ENCODE peak calls at places on chromosomes 3 and 15, in six cellular contexts. U is fibroblast of lung, T is PC-3, G is H9, K is neuronal stem cell, A is hepatocyte. J is an unnamed sample.

GRCh38 chr3:126423191-126424038 is 28.7 kb downstream of the CFAP100 start:
- DNase-seq in U (no peak), T (no peak), G (no peak), K (no peak), A (no peak), J (no peak)

GRCh38 chr3:172808969-172809546 is 58.5 kb downstream of the ECT2 start:
- DNase-seq in U (peak; percentile 38), T (peak; percentile 60), G (no peak), K (no peak), A (peak; percentile 66), J (peak; percentile 36)

GRCh38 chr3:101303089-101303731 is 17.2 kb downstream of the IMPG2 start:
- DNase-seq in U (peak; percentile 37), T (peak; percentile 91), G (no peak), K (no peak), A (no peak), J (no peak)

GRCh38 chr3:123980539-123980938 is 11.4 kb downstream of the ROPN1 start:
- DNase-seq in U (no peak), T (no peak), G (no peak), K (no peak), A (no peak), J (no peak)

GRCh38 chr3:112374334-112374734 is 41.4 kb downstream of the CD200 start:
- DNase-seq in U (peak; percentile 58), T (no peak), G (no peak), K (no peak), A (no peak), J (no peak)

GRCh38 chr3:57948782-57949242 is 59.4 kb upstream of the FLNB start:
- DNase-seq in U (peak; percentile 76), T (no peak), G (peak; percentile 30), K (no peak), A (no peak), J (no peak)

GRCh38 chr15:67188551-67189218 is 65.8 kb downstream of the AAGAB start:
- DNase-seq in U (peak; percentile 71), T (no peak), G (no peak), K (no peak), A (peak; percentile 66), J (no peak)

GRCh38 chr3:132880986-132881385 is 157.2 kb upstream of the TMEM108 start:
- DNase-seq in U (no peak), T (no peak), G (no peak), K (no peak), A (no peak), J (no peak)

GRCh38 chr3:111989061-111989678 is 9.6 kb upstream of the TAGLN3 start:
- DNase-seq in U (peak; percentile 69), T (peak; percentile 82), G (no peak), K (no peak), A (peak; percentile 72), J (peak; percentile 68)

GRCh38 chr3:46029953-46030543 is 2.8 kb upstream of the XCR1 start:
- DNase-seq in U (no peak), T (no peak), G (no peak), K (no peak), A (no peak), J (no peak)

GRCh38 chr15:98873441-98874218 is 134.0 kb downstream of the PGPEP1L start:
- DNase-seq in U (peak; percentile 95), T (peak; percentile 94), G (no peak), K (no peak), A (no peak), J (no peak)

GRCh38 chr3:52014613-52015012 is 18.9 kb upstream of the RPL29 start:
- DNase-seq in U (no peak), T (peak; percentile 29), G (peak; percentile 69), K (no peak), A (peak; percentile 40), J (no peak)

GRCh38 chr15:90981681-90982080 is 12.7 kb downstream of the PRC1 start:
- DNase-seq in U (no peak), T (no peak), G (no peak), K (no peak), A (no peak), J (no peak)

GRCh38 chr3:29281265-29282228 is 676 bp downstream of the RBMS3 start:
- DNase-seq in U (peak; percentile 62), T (peak; percentile 30), G (peak; percentile 29), K (peak; percentile 38), A (peak; percentile 38), J (peak; percentile 8)

DNA sequence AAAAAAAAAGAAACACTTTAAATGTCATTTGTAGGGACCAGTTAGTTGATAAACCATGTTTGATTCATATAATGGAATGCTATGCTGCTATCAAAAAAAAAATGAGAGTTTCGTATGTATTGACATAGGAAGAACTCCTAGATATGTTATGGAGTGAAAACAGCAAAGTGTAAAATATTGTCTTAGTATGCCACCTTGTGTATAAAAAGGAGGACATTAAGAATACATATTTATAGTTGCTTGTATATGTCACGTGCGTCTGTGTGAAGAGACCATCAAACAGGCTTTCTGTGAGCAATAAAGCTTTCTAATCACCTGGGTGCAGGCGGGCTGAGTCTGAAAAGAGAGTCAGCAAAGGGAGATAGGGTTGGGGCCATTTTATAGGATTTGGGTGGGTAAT is 39.5 kb downstream of the KBTBD8 start:
- DNase-seq in U (no peak), T (no peak), G (no peak), K (no peak), A (no peak), J (peak; percentile 50)
- H2AFZ ChIP-seq in U (no peak overlapping the region), T (no peak overlapping the region), G (no peak overlapping the region), K (no peak overlapping the region), A (no peak overlapping the region), J (peak overlapping the region; percentile 12)

DNA sequence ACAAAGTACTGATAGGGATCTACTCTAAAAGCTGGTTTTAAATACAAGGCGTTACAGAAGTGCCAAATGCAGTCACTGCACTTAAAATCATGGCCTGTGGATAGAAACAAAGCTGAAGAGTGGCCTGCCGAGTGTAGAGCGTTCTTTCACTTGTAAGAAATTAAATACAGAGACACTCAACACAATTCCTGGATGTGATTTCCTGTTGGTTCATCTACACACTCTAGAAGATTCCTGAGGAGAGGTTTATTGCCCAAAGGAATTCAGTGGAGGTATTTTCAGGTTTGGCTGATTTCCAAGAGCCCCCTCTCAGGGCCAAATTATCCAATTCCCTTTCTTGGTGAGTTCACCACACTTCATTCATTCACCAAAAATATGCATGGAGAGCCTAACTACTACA is 200.3 kb upstream of the IL12A start:
- DNase-seq in U (peak; percentile 87), T (no peak), G (no peak), K (no peak), A (no peak), J (no peak)
- H3K4me2 ChIP-seq in U (no peak overlapping the region), T (peak overlapping the region; percentile 82), G (no peak overlapping the region), K (no peak overlapping the region), A (peak overlapping the region; percentile 42), J (no peak overlapping the region)

DNA sequence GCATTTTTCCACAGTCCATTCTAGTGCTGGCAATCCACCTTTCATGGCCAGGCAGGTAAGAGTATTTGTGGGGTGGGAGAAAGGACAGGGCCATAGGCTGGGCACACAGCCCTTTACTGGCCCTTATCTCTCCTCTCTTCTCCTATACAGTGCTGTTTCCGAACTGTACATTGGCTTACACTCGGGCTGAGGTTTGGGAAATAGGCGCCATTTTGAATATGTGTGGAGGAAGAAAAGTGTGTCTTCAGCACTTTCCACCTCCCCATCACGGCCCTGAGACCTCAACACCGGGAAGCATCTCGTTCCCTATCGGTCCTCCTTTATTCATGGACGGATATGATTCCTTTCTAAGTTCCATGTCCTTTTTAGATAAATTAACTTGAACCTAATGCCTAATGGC is 24.4 kb downstream of the CD86 start:
- DNase-seq in U (no peak), T (no peak), G (no peak), K (no peak), A (no peak), J (no peak)
- H2AFZ ChIP-seq in U (no peak overlapping the region), T (peak overlapping the region; percentile 23), G (no peak overlapping the region), K (no peak overlapping the region), A (no peak overlapping the region), J (no peak overlapping the region)

DNA sequence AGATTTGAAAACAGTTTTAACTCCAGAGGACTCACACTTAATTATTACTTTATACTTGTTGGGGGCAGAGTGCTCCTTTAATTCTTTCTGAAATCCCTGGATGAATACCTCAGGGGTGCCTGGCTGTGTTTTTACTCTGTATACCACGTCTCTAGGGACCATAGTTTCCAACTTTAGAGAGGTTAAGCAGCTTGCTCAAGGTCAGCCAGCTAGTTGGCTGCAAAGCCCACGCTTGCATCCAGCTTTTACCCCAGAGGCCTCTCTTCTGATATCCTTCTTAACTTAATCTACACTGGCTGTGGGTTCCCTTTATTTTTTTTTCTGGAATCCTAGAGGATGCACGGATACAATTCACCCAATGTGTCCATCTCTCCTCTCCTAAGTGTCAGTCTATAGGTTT is 1.4 kb downstream of the PDZRN3 start:
- DNase-seq in U (no peak), T (no peak), G (no peak), K (no peak), A (no peak), J (no peak)
- H3K4me2 ChIP-seq in U (peak overlapping the region; percentile 86), T (no peak overlapping the region), G (peak overlapping the region; percentile 82), K (peak overlapping the region; percentile 97), A (peak overlapping the region; percentile 87), J (no peak overlapping the region)

J was measured in OCI-LY7.